ENCODE peak calls at places on chromosomes 13 and 19, in ten cellular contexts. L is mammary epithelial cell, X is bronchial epithelial cell, F is mucosa of descending colon, J is IMR-90, K is kidney epithelial cell, Z is dorsolateral prefrontal cortex, Q is neural progenitor cell, N is heart right ventricle, R is testis. I is an unnamed sample.

GRCh38 chr19:1000095-1000494 is at the start of gene GRIN3B:
- DNase-seq in Q (peak), J (peak), X (peak), R (peak), N (peak), K (no peak), L (peak), Z (no peak), F (peak), I (peak)

GRCh38 chr13:98504371-98504963 is 72.4 kb downstream of the STK24 start:
- DNase-seq in Z (no peak), N (no peak), R (no peak), L (no peak), J (no peak), F (no peak), K (no peak), X (no peak), Q (no peak), I (no peak)

GRCh38 chr19:3062165-3063105 is at the start of gene TLE5:
- DNase-seq in Q (peak), Z (no peak), N (peak), X (no peak), L (no peak), R (peak), K (no peak), F (peak), J (no peak), I (peak)

GRCh38 chr13:44573790-44574465 is 2.2 kb downstream of the TSC22D1 start:
- DNase-seq in L (peak), K (no peak), X (peak), Q (peak), F (no peak), Z (no peak), N (no peak), J (peak), R (no peak), I (peak)

GRCh38 chr19:7679771-7680605 is 645 bp upstream of the TRAPPC5 start:
- DNase-seq in K (no peak), F (no peak), Z (no peak), L (no peak), R (no peak), N (no peak), Q (no peak), X (no peak), J (no peak), I (no peak)

GRCh38 chr13:26132756-26133155 is 80.9 kb upstream of the SHISA2 start:
- DNase-seq in Q (peak), N (no peak), X (peak), F (no peak), R (peak), Z (no peak), J (peak), L (peak), K (no peak), I (peak)

GRCh38 chr19:4083677-4084546 is 17.2 kb upstream of the ZBTB7A start:
- DNase-seq in K (no peak), Z (no peak), L (no peak), J (no peak), X (no peak), F (peak), Q (no peak), R (no peak), N (no peak), I (no peak)

GRCh38 chr19:32177686-32178085 is 167.7 kb upstream of the ZNF507 start:
- DNase-seq in K (no peak), Z (no peak), Q (no peak), F (no peak), X (no peak), N (no peak), J (no peak), L (no peak), R (no peak), I (no peak)

GRCh38 chr13:112242777-112243176 is 133.4 kb upstream of the SPACA7 start:
- DNase-seq in Q (no peak), F (no peak), Z (no peak), K (no peak), N (no peak), J (no peak), L (no peak), R (peak), X (no peak), I (no peak)

GRCh38 chr19:7550987-7551761 is 15.7 kb downstream of the PNPLA6 start:
- DNase-seq in F (peak), N (peak), Q (peak), X (peak), J (peak), Z (peak), K (peak), R (peak), L (peak), I (peak)

GRCh38 chr13:43835701-43836100 is 43.8 kb downstream of the CCDC122 start:
- DNase-seq in J (peak), Z (no peak), L (peak), R (no peak), K (no peak), N (no peak), X (peak), F (no peak), Q (no peak), I (peak)

GRCh38 chr13:24747248-24748151 is 16.5 kb upstream of the RNF17 start:
- DNase-seq in J (no peak), Z (no peak), L (peak), Q (peak), R (peak), N (no peak), X (no peak), F (no peak), K (no peak), I (no peak)

GRCh38 chr13:105665284-105665683 is 870.2 kb downstream of the EFNB2 start:
- DNase-seq in Z (no peak), J (peak), L (peak), F (no peak), N (no peak), Q (no peak), R (no peak), X (peak), K (peak), I (no peak)

GRCh38 chr19:33397536-33398360 is 24.2 kb downstream of the CEBPG start:
- DNase-seq in Z (peak), L (no peak), J (no peak), K (no peak), X (no peak), F (peak), Q (peak), R (no peak), N (no peak), I (no peak)

GRCh38 chr19:29694669-29695627 is 20.1 kb downstream of the C19orf12 start:
- DNase-seq in Z (peak), K (no peak), R (peak), L (peak), F (peak), X (peak), J (peak), Q (peak), N (peak), I (peak)

GRCh38 chr13:113427562-113428468 is 25.5 kb downstream of the ADPRHL1 start:
- DNase-seq in N (no peak), F (no peak), J (peak), L (no peak), K (no peak), R (no peak), X (no peak), Z (no peak), Q (peak), I (no peak)

GRCh38 chr19:36152886-36153525 is 759 bp upstream of the COX7A1 start:
- DNase-seq in J (peak), L (no peak), X (no peak), K (no peak), R (no peak), F (no peak), Q (no peak), N (no peak), Z (no peak), I (no peak)

GRCh38 chr19:23957660-23958281 is 43.1 kb downstream of the ZNF726 start:
- DNase-seq in F (no peak), K (peak), L (peak), R (no peak), Z (no peak), J (peak), X (peak), N (no peak), Q (no peak), I (peak)

GRCh38 chr19:14347999-14348889 is 33.0 kb upstream of the ADGRE5 start:
- DNase-seq in R (peak), K (no peak), L (peak), Q (peak), F (peak), J (no peak), Z (peak), N (peak), X (no peak), I (peak)

GRCh38 chr19:35739275-35740107 is 2.8 kb downstream of the IGFLR1 start:
- DNase-seq in R (no peak), N (no peak), J (no peak), L (no peak), Z (no peak), Q (no peak), X (no peak), K (no peak), F (no peak), I (no peak)

GRCh38 chr13:30094015-30094533 is 213.3 kb downstream of the KATNAL1 start:
- DNase-seq in K (no peak), N (no peak), Q (no peak), X (no peak), R (no peak), F (no peak), Z (no peak), J (no peak), L (no peak), I (no peak)

GRCh38 chr13:72565893-72566292 is 161.5 kb downstream of the MZT1 start:
- DNase-seq in Z (no peak), Q (peak), L (no peak), X (peak), J (peak), F (no peak), R (no peak), K (no peak), N (no peak), I (peak)

GRCh38 chr19:49331616-49332055 is 3.6 kb upstream of the CD37 start:
- DNase-seq in Q (peak), F (no peak), X (peak), K (peak), L (peak), Z (no peak), J (peak), N (no peak), R (peak), I (peak)

GRCh38 chr19:38734426-38735256 is 9.6 kb downstream of the CAPN12 start:
- DNase-seq in J (no peak), K (no peak), Q (peak), L (peak), Z (peak), R (no peak), X (peak), N (no peak), F (peak), I (no peak)

GRCh38 chr13:101331731-101332130 is 84.6 kb downstream of the NALCN start:
- DNase-seq in L (no peak), Z (no peak), J (no peak), K (no peak), N (no peak), Q (peak), F (no peak), R (no peak), X (no peak), I (no peak)

GRCh38 chr19:39356647-39357046 is 14.4 kb downstream of the SAMD4B start:
- DNase-seq in R (no peak), F (no peak), Q (no peak), X (no peak), K (no peak), Z (no peak), L (no peak), J (no peak), N (no peak), I (no peak)

GRCh38 chr19:44876930-44877530 is 14.0 kb upstream of the TOMM40 start:
- DNase-seq in K (no peak), Q (no peak), F (no peak), R (peak), Z (no peak), L (no peak), X (no peak), N (no peak), J (no peak), I (no peak)

GRCh38 chr13:32224916-32225315 is 90.2 kb downstream of the ZAR1L start:
- DNase-seq in R (no peak), F (no peak), N (no peak), J (peak), K (no peak), Q (no peak), Z (no peak), L (no peak), X (no peak), I (no peak)

GRCh38 chr13:49220035-49220855 is at the start of gene MLNR:
- DNase-seq in K (no peak), R (peak), L (peak), Z (no peak), N (peak), F (peak), Q (peak), J (no peak), X (no peak), I (no peak)

GRCh38 chr13:34179481-34179880 is 361.5 kb downstream of the RFC3 start:
- DNase-seq in J (peak), Z (no peak), X (no peak), K (no peak), F (no peak), L (no peak), N (no peak), Q (peak), R (no peak), I (peak)

GRCh38 chr13:47017476-47017875 is 120.6 kb upstream of the HTR2A start:
- DNase-seq in F (no peak), Z (no peak), X (no peak), J (peak), Q (no peak), L (no peak), N (no peak), K (no peak), R (no peak), I (peak)

GRCh38 chr19:5792224-5792623 is 1.3 kb upstream of the DUS3L start:
- DNase-seq in K (no peak), R (no peak), N (no peak), Q (no peak), X (no peak), J (no peak), F (no peak), Z (no peak), L (no peak), I (no peak)

GRCh38 chr13:111900390-111901180 is 166.4 kb upstream of the SOX1 start:
- DNase-seq in J (no peak), K (no peak), F (no peak), Q (no peak), L (no peak), X (no peak), R (peak), Z (no peak), N (no peak), I (no peak)

GRCh38 chr13:42305503-42305902 is 33.6 kb downstream of the AKAP11 start:
- DNase-seq in X (peak), Z (no peak), Q (no peak), J (peak), N (no peak), K (no peak), F (no peak), L (peak), R (no peak), I (no peak)

GRCh38 chr19:2288010-2288742 is 6.2 kb upstream of the PEAK3 start:
- DNase-seq in F (no peak), Q (no peak), R (no peak), Z (no peak), N (no peak), L (no peak), X (no peak), K (no peak), J (no peak), I (no peak)

GRCh38 chr13:24032674-24033073 is 127.8 kb upstream of the SPATA13 start:
- DNase-seq in Q (no peak), Z (no peak), K (no peak), L (no peak), N (no peak), R (no peak), F (no peak), X (no peak), J (peak), I (peak)

GRCh38 chr19:20414133-20414532 is 151.4 kb downstream of the ZNF737 start:
- DNase-seq in Q (no peak), L (peak), F (no peak), J (no peak), X (no peak), N (no peak), K (no peak), Z (no peak), R (no peak), I (no peak)

DNA sequence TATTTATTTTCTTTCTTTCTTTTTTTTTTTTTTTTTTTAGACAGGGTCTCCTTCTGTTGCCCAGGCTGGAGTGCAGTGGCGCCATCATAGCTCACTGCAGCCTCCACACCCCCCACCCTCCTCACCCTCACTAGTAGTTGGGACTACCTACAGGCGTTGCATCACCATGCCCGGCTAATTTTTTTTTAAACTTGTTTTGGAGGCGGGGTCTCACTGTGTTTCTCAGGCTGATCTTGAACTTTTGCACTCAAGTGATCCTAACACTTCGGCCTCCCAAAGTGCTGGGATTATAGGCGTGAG is 33.6 kb downstream of the GJA3 start:
- DNase-seq in X (peak), L (no peak), F (no peak), Q (no peak), J (no peak), Z (no peak), R (no peak), N (no peak), K (no peak), I (peak)
- H3K4me3 ChIP-seq in X (peak), L (peak), F (no peak), Q (peak), J (no peak), Z (peak), R (peak), N (peak), K (no peak), I (peak)

DNA sequence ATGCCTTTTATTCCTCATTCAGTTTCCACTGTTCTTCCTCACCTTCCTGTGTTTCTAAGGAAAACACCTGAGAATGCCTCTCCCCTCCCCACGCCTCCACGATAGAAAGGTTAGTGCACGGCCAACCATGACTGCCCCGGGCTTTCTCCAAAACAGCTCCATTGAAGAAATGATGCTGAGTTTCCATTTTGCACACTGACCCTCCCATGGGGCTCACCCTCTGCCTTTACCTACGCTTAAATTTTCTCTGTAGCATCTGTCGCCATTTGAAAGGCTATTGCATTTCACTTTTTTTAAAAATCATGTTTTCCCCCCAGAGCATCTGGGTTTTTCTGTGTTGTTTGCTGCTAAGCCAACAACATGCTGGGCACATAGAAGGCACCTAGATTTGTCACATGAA is 48.2 kb downstream of the ABCC4 start:
- DNase-seq in R (no peak), L (no peak), Z (no peak), F (no peak), N (no peak), X (no peak), K (no peak), J (no peak), Q (no peak), I (no peak)
- H3K4me3 ChIP-seq in R (no peak), L (no peak), Z (no peak), F (no peak), N (no peak), X (no peak), K (no peak), J (no peak), Q (no peak), I (no peak)

DNA sequence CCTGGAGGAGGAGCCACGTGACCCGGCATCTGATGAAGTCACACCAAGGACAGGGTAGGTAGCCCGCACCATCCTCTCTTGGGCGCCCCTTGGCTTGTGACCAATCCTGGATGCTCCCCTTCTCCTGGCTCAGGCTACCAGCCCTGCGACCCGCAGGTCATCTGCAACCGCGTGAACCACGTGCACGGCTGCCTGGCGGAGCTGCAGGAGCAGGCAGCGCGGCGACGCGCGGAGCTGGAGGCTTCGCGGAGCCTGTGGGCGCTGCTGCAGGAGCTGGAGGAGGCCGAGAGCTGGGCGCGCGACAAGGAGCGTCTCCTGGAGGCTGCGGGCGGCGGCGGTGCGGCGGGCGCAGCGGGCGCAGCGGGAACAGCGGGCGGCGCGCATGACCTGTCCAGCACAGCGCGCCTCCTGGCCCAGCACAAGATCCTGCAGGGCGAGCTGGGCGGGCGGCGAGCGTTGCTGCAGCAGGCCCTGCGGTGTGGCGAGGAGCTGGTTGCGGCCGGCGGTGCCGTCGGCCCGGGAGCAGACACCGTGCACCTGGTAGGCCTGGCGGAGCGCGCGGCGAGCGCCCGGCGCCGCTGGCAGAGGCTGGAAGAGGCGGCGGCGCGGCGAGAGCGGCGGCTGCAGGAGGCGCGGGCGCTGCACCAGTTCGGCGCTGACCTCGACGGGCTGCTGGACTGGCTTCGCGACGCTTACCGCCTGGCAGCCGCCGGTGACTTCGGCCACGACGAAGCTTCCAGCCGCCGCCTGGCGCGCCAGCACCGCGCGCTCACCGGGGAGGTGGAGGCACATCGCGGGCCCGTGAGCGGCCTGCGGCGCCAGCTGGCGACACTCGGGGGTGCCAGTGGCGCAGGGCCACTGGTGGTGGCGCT is 45.9 kb downstream of the SPTBN4 start:
- DNase-seq in K (no peak), X (no peak), Z (no peak), R (peak), F (no peak), Q (peak), J (peak), L (peak), N (no peak), I (peak)
- H3K4me3 ChIP-seq in K (no peak), X (no peak), Z (peak), R (peak), F (no peak), Q (peak), J (no peak), L (no peak), N (peak), I (no peak)

GRCh38 chr13:39957868-39958676 is 302.6 kb downstream of the COG6 start:
- DNase-seq in Z (no peak), Q (no peak), F (no peak), R (no peak), K (no peak), L (no peak), X (no peak), N (no peak), J (no peak), I (no peak)
- H3K4me3 ChIP-seq in Z (no peak), Q (no peak), F (no peak), R (no peak), K (no peak), L (no peak), X (no peak), N (no peak), J (no peak), I (no peak)

DNA sequence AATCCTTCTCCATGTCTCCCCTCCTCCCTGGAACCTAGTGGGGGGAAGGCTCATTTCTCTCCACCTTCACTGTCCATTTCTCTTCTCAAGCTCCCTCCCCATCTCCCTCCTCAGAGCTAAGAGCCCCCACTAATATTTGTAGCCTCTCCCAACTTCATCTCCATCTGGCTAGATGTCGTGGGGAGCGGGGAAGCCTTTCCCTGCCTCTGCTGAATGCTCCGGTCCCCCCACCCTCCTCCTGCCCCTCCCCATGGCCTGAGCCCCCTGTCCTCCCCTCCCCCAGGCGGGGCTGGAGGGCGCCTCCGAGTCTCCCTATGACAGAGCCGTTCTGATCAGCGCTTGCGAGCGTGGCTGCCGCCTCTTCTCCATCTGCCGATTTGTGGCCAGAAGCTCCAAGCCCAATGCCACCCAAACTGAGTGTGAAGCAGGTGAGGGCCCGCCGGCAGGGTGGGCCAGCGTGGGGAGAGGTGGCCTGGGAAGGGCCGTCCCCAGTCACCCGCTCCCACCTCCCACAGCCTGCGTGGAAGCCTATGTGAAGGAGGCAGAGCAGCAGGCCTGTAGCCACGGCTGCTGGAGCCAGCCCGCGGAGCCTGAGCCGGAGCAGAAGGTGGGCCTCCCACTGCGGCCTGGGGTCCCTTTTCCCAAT is 1.0 kb downstream of the TMEM59L start:
- DNase-seq in Z (no peak), Q (peak), X (no peak), F (no peak), K (no peak), J (no peak), L (no peak), N (no peak), R (no peak), I (no peak)
- H3K4me3 ChIP-seq in Z (peak), Q (peak), X (no peak), F (no peak), K (no peak), J (no peak), L (no peak), N (no peak), R (no peak), I (no peak)

GRCh38 chr19:47729799-47730520 is 15.4 kb upstream of the NOP53 start:
- DNase-seq in F (peak), K (no peak), Z (peak), N (peak), J (no peak), R (peak), Q (peak), L (peak), X (peak), I (peak)
- H3K4me3 ChIP-seq in F (no peak), K (peak), Z (peak), N (no peak), J (no peak), R (peak), Q (peak), L (peak), X (peak), I (peak)